ENCODE peak calls at places on chromosomes 3 and 15, in ten cellular contexts. One of them, this sample, is unnamed.

GRCh38 chr3:16916840-16917239 is 32.1 kb downstream of the PLCL2 start:
- DNase-seq in astrocyte of the hippocampus: no peak
- DNase-seq in Kasumi-1: no peak
- DNase-seq in stimulated activated naive CD4-positive, alpha-beta T cell treated with Interleukin-2 at 50 U/mL for 16 hours: no peak
- DNase-seq in CD4-positive, alpha-beta memory T cell: no peak
- DNase-seq in cerebellar cortex: no peak
- DNase-seq in occipital lobe: no peak
- DNase-seq in amygdala: no peak
- DNase-seq in left ventricle myocardium inferior: no peak
- DNase-seq in activated gamma-delta T cell treated with Interleukin-2 at 50 U/mL for 16 hours: no peak
- DNase-seq in this sample: no peak

GRCh38 chr3:19348929-19349564 is 200.7 kb downstream of the KCNH8 start:
- DNase-seq in astrocyte of the hippocampus: peak
- DNase-seq in Kasumi-1: peak
- DNase-seq in stimulated activated naive CD4-positive, alpha-beta T cell treated with Interleukin-2 at 50 U/mL for 16 hours: no peak
- DNase-seq in CD4-positive, alpha-beta memory T cell: no peak
- DNase-seq in cerebellar cortex: peak
- DNase-seq in occipital lobe: no peak
- DNase-seq in amygdala: no peak
- DNase-seq in left ventricle myocardium inferior: no peak
- DNase-seq in activated gamma-delta T cell treated with Interleukin-2 at 50 U/mL for 16 hours: no peak
- DNase-seq in this sample: no peak

GRCh38 chr3:141402476-141403171 is 34.3 kb downstream of the ZBTB38 start:
- DNase-seq in astrocyte of the hippocampus: peak
- DNase-seq in Kasumi-1: peak
- DNase-seq in stimulated activated naive CD4-positive, alpha-beta T cell treated with Interleukin-2 at 50 U/mL for 16 hours: peak
- DNase-seq in CD4-positive, alpha-beta memory T cell: peak
- DNase-seq in cerebellar cortex: peak
- DNase-seq in occipital lobe: peak
- DNase-seq in amygdala: no peak
- DNase-seq in left ventricle myocardium inferior: peak
- DNase-seq in activated gamma-delta T cell treated with Interleukin-2 at 50 U/mL for 16 hours: peak
- DNase-seq in this sample: peak

GRCh38 chr15:56918907-56919707 is 663 bp downstream of the TCF12 start:
- DNase-seq in astrocyte of the hippocampus: peak
- DNase-seq in Kasumi-1: no peak
- DNase-seq in stimulated activated naive CD4-positive, alpha-beta T cell treated with Interleukin-2 at 50 U/mL for 16 hours: peak
- DNase-seq in CD4-positive, alpha-beta memory T cell: peak
- DNase-seq in cerebellar cortex: peak
- DNase-seq in occipital lobe: peak
- DNase-seq in amygdala: no peak
- DNase-seq in left ventricle myocardium inferior: peak
- DNase-seq in activated gamma-delta T cell treated with Interleukin-2 at 50 U/mL for 16 hours: peak
- DNase-seq in this sample: peak

GRCh38 chr15:70262171-70262570 is 164.5 kb upstream of the TLE3 start:
- DNase-seq in astrocyte of the hippocampus: no peak
- DNase-seq in Kasumi-1: no peak
- DNase-seq in stimulated activated naive CD4-positive, alpha-beta T cell treated with Interleukin-2 at 50 U/mL for 16 hours: no peak
- DNase-seq in CD4-positive, alpha-beta memory T cell: no peak
- DNase-seq in cerebellar cortex: no peak
- DNase-seq in occipital lobe: no peak
- DNase-seq in amygdala: no peak
- DNase-seq in left ventricle myocardium inferior: no peak
- DNase-seq in activated gamma-delta T cell treated with Interleukin-2 at 50 U/mL for 16 hours: no peak
- DNase-seq in this sample: no peak

GRCh38 chr15:48865387-48866079 is 12.4 kb upstream of the EID1 start:
- DNase-seq in astrocyte of the hippocampus: peak
- DNase-seq in Kasumi-1: no peak
- DNase-seq in stimulated activated naive CD4-positive, alpha-beta T cell treated with Interleukin-2 at 50 U/mL for 16 hours: no peak
- DNase-seq in CD4-positive, alpha-beta memory T cell: no peak
- DNase-seq in cerebellar cortex: no peak
- DNase-seq in occipital lobe: no peak
- DNase-seq in amygdala: no peak
- DNase-seq in left ventricle myocardium inferior: no peak
- DNase-seq in activated gamma-delta T cell treated with Interleukin-2 at 50 U/mL for 16 hours: no peak
- DNase-seq in this sample: no peak

GRCh38 chr3:11643212-11644087 is at the start of gene VGLL4:
- DNase-seq in astrocyte of the hippocampus: peak
- DNase-seq in Kasumi-1: peak
- DNase-seq in stimulated activated naive CD4-positive, alpha-beta T cell treated with Interleukin-2 at 50 U/mL for 16 hours: peak
- DNase-seq in CD4-positive, alpha-beta memory T cell: peak
- DNase-seq in cerebellar cortex: peak
- DNase-seq in occipital lobe: peak
- DNase-seq in amygdala: peak
- DNase-seq in left ventricle myocardium inferior: peak
- DNase-seq in activated gamma-delta T cell treated with Interleukin-2 at 50 U/mL for 16 hours: peak
- DNase-seq in this sample: peak

GRCh38 chr3:100954990-100955389 is 38.2 kb downstream of the ABI3BP start:
- DNase-seq in astrocyte of the hippocampus: peak
- DNase-seq in Kasumi-1: no peak
- DNase-seq in stimulated activated naive CD4-positive, alpha-beta T cell treated with Interleukin-2 at 50 U/mL for 16 hours: no peak
- DNase-seq in CD4-positive, alpha-beta memory T cell: no peak
- DNase-seq in cerebellar cortex: no peak
- DNase-seq in occipital lobe: no peak
- DNase-seq in amygdala: no peak
- DNase-seq in left ventricle myocardium inferior: peak
- DNase-seq in activated gamma-delta T cell treated with Interleukin-2 at 50 U/mL for 16 hours: no peak
- DNase-seq in this sample: peak

GRCh38 chr15:68572921-68573320 is 5.9 kb upstream of the CORO2B start:
- DNase-seq in astrocyte of the hippocampus: no peak
- DNase-seq in Kasumi-1: no peak
- DNase-seq in stimulated activated naive CD4-positive, alpha-beta T cell treated with Interleukin-2 at 50 U/mL for 16 hours: no peak
- DNase-seq in CD4-positive, alpha-beta memory T cell: no peak
- DNase-seq in cerebellar cortex: no peak
- DNase-seq in occipital lobe: no peak
- DNase-seq in amygdala: no peak
- DNase-seq in left ventricle myocardium inferior: no peak
- DNase-seq in activated gamma-delta T cell treated with Interleukin-2 at 50 U/mL for 16 hours: no peak
- DNase-seq in this sample: no peak

GRCh38 chr3:127697531-127698240 is 24.9 kb downstream of the ABTB1 start:
- DNase-seq in astrocyte of the hippocampus: peak
- DNase-seq in Kasumi-1: peak
- DNase-seq in stimulated activated naive CD4-positive, alpha-beta T cell treated with Interleukin-2 at 50 U/mL for 16 hours: peak
- DNase-seq in CD4-positive, alpha-beta memory T cell: peak
- DNase-seq in cerebellar cortex: peak
- DNase-seq in occipital lobe: peak
- DNase-seq in amygdala: no peak
- DNase-seq in left ventricle myocardium inferior: peak
- DNase-seq in activated gamma-delta T cell treated with Interleukin-2 at 50 U/mL for 16 hours: no peak
- DNase-seq in this sample: peak

GRCh38 chr3:101484805-101485620 is 28.0 kb downstream of the SENP7 start:
- DNase-seq in astrocyte of the hippocampus: peak
- DNase-seq in Kasumi-1: no peak
- DNase-seq in stimulated activated naive CD4-positive, alpha-beta T cell treated with Interleukin-2 at 50 U/mL for 16 hours: no peak
- DNase-seq in CD4-positive, alpha-beta memory T cell: no peak
- DNase-seq in cerebellar cortex: no peak
- DNase-seq in occipital lobe: no peak
- DNase-seq in amygdala: no peak
- DNase-seq in left ventricle myocardium inferior: no peak
- DNase-seq in activated gamma-delta T cell treated with Interleukin-2 at 50 U/mL for 16 hours: no peak
- DNase-seq in this sample: no peak

GRCh38 chr15:75606711-75607684 is 18.5 kb downstream of the SNUPN start:
- DNase-seq in astrocyte of the hippocampus: peak
- DNase-seq in Kasumi-1: peak
- DNase-seq in stimulated activated naive CD4-positive, alpha-beta T cell treated with Interleukin-2 at 50 U/mL for 16 hours: no peak
- DNase-seq in CD4-positive, alpha-beta memory T cell: peak
- DNase-seq in cerebellar cortex: no peak
- DNase-seq in occipital lobe: no peak
- DNase-seq in amygdala: no peak
- DNase-seq in left ventricle myocardium inferior: no peak
- DNase-seq in activated gamma-delta T cell treated with Interleukin-2 at 50 U/mL for 16 hours: peak
- DNase-seq in this sample: no peak

GRCh38 chr15:33565099-33565498 is 254.3 kb downstream of the RYR3 start:
- DNase-seq in astrocyte of the hippocampus: peak
- DNase-seq in Kasumi-1: no peak
- DNase-seq in stimulated activated naive CD4-positive, alpha-beta T cell treated with Interleukin-2 at 50 U/mL for 16 hours: no peak
- DNase-seq in CD4-positive, alpha-beta memory T cell: no peak
- DNase-seq in cerebellar cortex: no peak
- DNase-seq in occipital lobe: no peak
- DNase-seq in amygdala: no peak
- DNase-seq in left ventricle myocardium inferior: no peak
- DNase-seq in activated gamma-delta T cell treated with Interleukin-2 at 50 U/mL for 16 hours: no peak
- DNase-seq in this sample: no peak

GRCh38 chr3:71724584-71725278 is 471 bp downstream of the EIF4E3 start:
- DNase-seq in astrocyte of the hippocampus: peak
- DNase-seq in Kasumi-1: no peak
- DNase-seq in stimulated activated naive CD4-positive, alpha-beta T cell treated with Interleukin-2 at 50 U/mL for 16 hours: peak
- DNase-seq in CD4-positive, alpha-beta memory T cell: peak
- DNase-seq in cerebellar cortex: no peak
- DNase-seq in occipital lobe: no peak
- DNase-seq in amygdala: no peak
- DNase-seq in left ventricle myocardium inferior: peak
- DNase-seq in activated gamma-delta T cell treated with Interleukin-2 at 50 U/mL for 16 hours: peak
- DNase-seq in this sample: peak

GRCh38 chr15:77991029-77991406 is 86.5 kb downstream of the TBC1D2B start:
- DNase-seq in astrocyte of the hippocampus: no peak
- DNase-seq in Kasumi-1: no peak
- DNase-seq in stimulated activated naive CD4-positive, alpha-beta T cell treated with Interleukin-2 at 50 U/mL for 16 hours: no peak
- DNase-seq in CD4-positive, alpha-beta memory T cell: no peak
- DNase-seq in cerebellar cortex: no peak
- DNase-seq in occipital lobe: no peak
- DNase-seq in amygdala: no peak
- DNase-seq in left ventricle myocardium inferior: no peak
- DNase-seq in activated gamma-delta T cell treated with Interleukin-2 at 50 U/mL for 16 hours: no peak
- DNase-seq in this sample: no peak

GRCh38 chr15:42608110-42608531 is 32.7 kb downstream of the STARD9 start:
- DNase-seq in astrocyte of the hippocampus: peak
- DNase-seq in Kasumi-1: peak
- DNase-seq in stimulated activated naive CD4-positive, alpha-beta T cell treated with Interleukin-2 at 50 U/mL for 16 hours: peak
- DNase-seq in CD4-positive, alpha-beta memory T cell: peak
- DNase-seq in cerebellar cortex: no peak
- DNase-seq in occipital lobe: no peak
- DNase-seq in amygdala: no peak
- DNase-seq in left ventricle myocardium inferior: no peak
- DNase-seq in activated gamma-delta T cell treated with Interleukin-2 at 50 U/mL for 16 hours: peak
- DNase-seq in this sample: no peak

GRCh38 chr15:96701443-96701842 is 370.9 kb downstream of the NR2F2 start:
- DNase-seq in astrocyte of the hippocampus: no peak
- DNase-seq in Kasumi-1: no peak
- DNase-seq in stimulated activated naive CD4-positive, alpha-beta T cell treated with Interleukin-2 at 50 U/mL for 16 hours: no peak
- DNase-seq in CD4-positive, alpha-beta memory T cell: no peak
- DNase-seq in cerebellar cortex: no peak
- DNase-seq in occipital lobe: no peak
- DNase-seq in amygdala: no peak
- DNase-seq in left ventricle myocardium inferior: no peak
- DNase-seq in activated gamma-delta T cell treated with Interleukin-2 at 50 U/mL for 16 hours: no peak
- DNase-seq in this sample: no peak

This sample was measured in left ventricle myocardium superior.